ENCODE peak calls at places on chromosomes 7 and 10, in five cellular contexts. D is transverse colon, P is neural progenitor cell, L is heart left ventricle, R is GM12865. F is an unnamed sample.

GRCh38 chr10:78783753-78784152 is 285.0 kb upstream of the ZMIZ1 start:
- DNase-seq in D (no peak), P (no peak), L (no peak), R (no peak), F (no peak)

GRCh38 chr10:78771215-78771614 is 297.6 kb upstream of the ZMIZ1 start:
- DNase-seq in D (no peak), P (no peak), L (no peak), R (no peak), F (no peak)

GRCh38 chr10:112131996-112132395 is 51.6 kb downstream of the GPAM start:
- DNase-seq in D (no peak), P (no peak), L (no peak), R (no peak), F (no peak)

GRCh38 chr7:44624306-44624705 is 17.9 kb downstream of the OGDH start:
- DNase-seq in D (no peak), P (no peak), L (no peak), R (no peak), F (no peak)

GRCh38 chr7:71350680-71351079 is 218.7 kb downstream of the GALNT17 start:
- DNase-seq in D (no peak), P (no peak), L (no peak), R (no peak), F (no peak)

GRCh38 chr7:33072471-33072870 is 9.9 kb upstream of the NT5C3A start:
- DNase-seq in D (no peak), P (no peak), L (no peak), R (no peak), F (no peak)

GRCh38 chr7:92547579-92547978 is 19.0 kb downstream of the RBM48 start:
- DNase-seq in D (no peak), P (no peak), L (no peak), R (no peak), F (no peak)

GRCh38 chr7:22093003-22093402 is 147.3 kb upstream of the CDCA7L start:
- DNase-seq in D (no peak), P (no peak), L (no peak), R (no peak), F (no peak)

GRCh38 chr10:73731588-73732375 is 12.4 kb upstream of the SEC24C start:
- DNase-seq in D (no peak), P (no peak), L (no peak), R (no peak), F (no peak)

GRCh38 chr10:96833220-96834001 is 1.3 kb downstream of the LCOR start:
- DNase-seq in D (peak; percentile 37), P (peak; percentile 90), L (no peak), R (peak; percentile 19), F (peak; percentile 31)

GRCh38 chr7:85602196-85602595 is 415.3 kb upstream of the SEMA3D start:
- DNase-seq in D (no peak), P (no peak), L (no peak), R (no peak), F (no peak)

GRCh38 chr7:47581442-47581820 is 480 bp downstream of the TNS3 start:
- DNase-seq in D (peak; percentile 63), P (peak; percentile 59), L (peak; percentile 79), R (no peak), F (peak; percentile 40)

GRCh38 chr7:47578581-47579270 is 3.2 kb downstream of the TNS3 start:
- DNase-seq in D (no peak), P (no peak), L (no peak), R (no peak), F (no peak)

GRCh38 chr7:47580811-47581331 is 1.0 kb downstream of the TNS3 start:
- DNase-seq in D (no peak), P (peak; percentile 44), L (no peak), R (no peak), F (peak; percentile 54)

GRCh38 chr7:47579458-47579857 is 2.5 kb downstream of the TNS3 start:
- DNase-seq in D (no peak), P (no peak), L (no peak), R (no peak), F (no peak)

GRCh38 chr7:47580175-47580701 is 1.7 kb downstream of the TNS3 start:
- DNase-seq in D (peak; percentile 68), P (peak; percentile 15), L (no peak), R (no peak), F (no peak)
- H3K4me3 ChIP-seq in D (no peak overlapping the region), P (peak overlapping the region; percentile 91), L (no peak overlapping the region), R (no peak overlapping the region), F (peak overlapping the region; percentile 87)

DNA sequence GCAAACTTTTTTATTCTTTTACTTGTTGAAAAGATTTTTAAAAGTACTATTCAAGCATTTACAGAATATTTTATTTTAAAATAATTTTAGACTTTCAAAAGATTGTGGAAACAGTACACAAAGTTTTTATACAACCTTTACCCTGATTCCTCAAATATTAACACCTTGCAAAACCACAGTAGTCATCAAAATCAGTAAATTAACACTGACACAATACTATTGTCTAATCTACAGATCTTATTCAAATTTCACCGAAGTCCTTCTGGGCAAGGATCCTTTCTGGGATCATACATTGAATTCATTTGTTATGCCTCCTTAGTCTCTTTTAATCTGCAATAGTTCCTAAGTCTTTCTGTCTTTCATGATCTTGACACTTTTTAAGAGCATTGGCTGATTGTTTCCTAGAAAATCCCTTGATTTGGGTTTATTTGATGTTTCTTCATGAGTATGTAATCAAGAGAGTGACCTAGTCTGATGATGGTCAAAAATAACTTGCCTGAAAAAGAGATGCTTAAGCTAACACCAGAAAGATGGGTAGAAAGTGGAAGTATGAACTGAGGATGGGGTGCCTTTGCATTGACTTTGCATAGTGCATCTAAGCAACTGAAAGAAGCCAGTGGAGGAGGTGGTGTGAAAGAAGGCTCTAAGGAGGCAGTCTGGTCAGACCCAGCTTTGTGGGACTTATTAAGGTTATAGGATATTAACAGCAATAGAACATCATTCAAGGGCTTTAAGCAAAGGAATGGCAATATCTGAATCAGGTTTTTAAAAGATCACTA is 9.7 kb downstream of the STAMBPL1 start:
- DNase-seq in D (no peak), P (no peak), L (no peak), R (peak; percentile 73), F (peak; percentile 40)
- H3K4me3 ChIP-seq in D (no peak overlapping the region), P (no peak overlapping the region), L (no peak overlapping the region), R (peak overlapping the region; percentile 53), F (peak overlapping the region; percentile 23)

GRCh38 chr7:37352251-37352650 is 96.4 kb downstream of the ELMO1 start:
- DNase-seq in D (no peak), P (no peak), L (no peak), R (no peak), F (no peak)

GRCh38 chr7:37349979-37350590 is 98.6 kb downstream of the ELMO1 start:
- DNase-seq in D (no peak), P (no peak), L (no peak), R (no peak), F (peak; percentile 38)

GRCh38 chr7:37354661-37355131 is 94.0 kb downstream of the ELMO1 start:
- DNase-seq in D (peak; percentile 35), P (no peak), L (peak; percentile 84), R (peak; percentile 72), F (no peak)

GRCh38 chr7:37353949-37354660 is 94.6 kb downstream of the ELMO1 start:
- DNase-seq in D (no peak), P (no peak), L (no peak), R (no peak), F (no peak)

GRCh38 chr7:37352974-37353948 is 95.4 kb downstream of the ELMO1 start:
- DNase-seq in D (peak; percentile 41), P (peak; percentile 31), L (no peak), R (peak; percentile 83), F (peak; percentile 82)
- H3K4me3 ChIP-seq in D (no peak overlapping the region), P (no peak overlapping the region), L (peak overlapping the region; percentile 1), R (peak overlapping the region; percentile 69), F (peak overlapping the region; percentile 74)

DNA sequence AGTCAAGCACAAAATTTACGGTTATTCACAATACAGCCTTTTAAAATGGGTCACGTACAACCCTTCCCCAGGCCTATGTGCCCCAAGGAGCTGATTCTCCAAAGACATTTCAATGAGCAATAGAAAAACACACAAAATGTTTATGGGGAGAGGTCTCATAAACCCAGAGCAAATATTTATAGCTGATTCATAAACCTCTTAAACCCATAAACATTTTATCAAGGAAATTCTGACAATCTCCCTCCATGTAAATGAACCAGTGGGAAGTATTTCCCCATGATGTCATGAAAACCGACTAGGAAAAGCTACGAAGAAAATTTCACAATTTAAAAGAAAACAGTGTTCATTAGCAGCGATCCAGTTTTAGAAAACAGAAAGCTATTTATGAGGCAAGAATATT is 36.0 kb downstream of the SFMBT2 start:
- DNase-seq in D (no peak), P (no peak), L (no peak), R (no peak), F (no peak)
- H3K4me3 ChIP-seq in D (no peak overlapping the region), P (no peak overlapping the region), L (no peak overlapping the region), R (no peak overlapping the region), F (no peak overlapping the region)

GRCh38 chr7:104198673-104199278 is 9.0 kb downstream of the ORC5 start:
- DNase-seq in D (no peak), P (no peak), L (no peak), R (no peak), F (peak; percentile 31)
- H3K4me3 ChIP-seq in D (no peak overlapping the region), P (no peak overlapping the region), L (no peak overlapping the region), R (no peak overlapping the region), F (no peak overlapping the region)

GRCh38 chr10:124414077-124414476 is 4.6 kb downstream of the OAT start:
- DNase-seq in D (no peak), P (no peak), L (no peak), R (no peak), F (no peak)
- H3K4me3 ChIP-seq in D (no peak overlapping the region), P (no peak overlapping the region), L (no peak overlapping the region), R (no peak overlapping the region), F (no peak overlapping the region)

F was measured in OCI-LY7.